ENCODE peak calls at places on chromosomes 3 and 15, in eight cellular contexts. G, J, H, F, Q, E, B and O are unnamed samples.
A peak's percentile ranks its signal among the peaks of the same experiment; 100 is the strongest.

GRCh38 chr3:149129326-149130123 is at the start of gene HPS3:
- DNase-seq in G (peak; percentile 75), J (peak; percentile 89), H (peak; percentile 95), F (peak; percentile 96), Q (peak; percentile 97), E (peak; percentile 93), B (peak; percentile 84), O (peak; percentile 93)

GRCh38 chr15:80934761-80935221 is 54.8 kb downstream of the MESD start:
- DNase-seq in G (peak; percentile 23), J (peak; percentile 83), H (no peak), F (peak; percentile 59), Q (peak; percentile 55), E (no peak), B (no peak), O (peak; percentile 39)

GRCh38 chr3:152998554-152998953 is 163.5 kb upstream of the RAP2B start:
- DNase-seq in G (no peak), J (no peak), H (no peak), F (no peak), Q (no peak), E (no peak), B (no peak), O (no peak)

GRCh38 chr3:169613895-169614294 is 49.6 kb downstream of the MECOM start:
- DNase-seq in G (no peak), J (no peak), H (no peak), F (no peak), Q (no peak), E (no peak), B (no peak), O (no peak)

GRCh38 chr3:158845748-158846350 is 44.0 kb downstream of the MFSD1 start:
- DNase-seq in G (no peak), J (peak; percentile 48), H (peak; percentile 61), F (peak; percentile 71), Q (peak; percentile 59), E (no peak), B (peak; percentile 18), O (peak; percentile 42)

GRCh38 chr15:80309769-80310384 is 57.9 kb upstream of the CTXND1 start:
- DNase-seq in G (no peak), J (peak; percentile 58), H (peak; percentile 4), F (peak; percentile 68), Q (peak; percentile 55), E (no peak), B (no peak), O (peak; percentile 17)

GRCh38 chr3:194571491-194571941 is 61.7 kb downstream of the TMEM44 start:
- DNase-seq in G (no peak), J (no peak), H (no peak), F (no peak), Q (no peak), E (peak; percentile 29), B (no peak), O (no peak)

GRCh38 chr3:117589454-117589853 is 879.9 kb downstream of the TUSC7 start:
- DNase-seq in G (no peak), J (no peak), H (no peak), F (peak; percentile 11), Q (peak; percentile 16), E (no peak), B (no peak), O (peak; percentile 20)

GRCh38 chr3:188458761-188459160 is 304.8 kb downstream of the LPP start:
- DNase-seq in G (no peak), J (no peak), H (no peak), F (no peak), Q (no peak), E (no peak), B (no peak), O (peak; percentile 46)

GRCh38 chr3:86982883-86983282 is 8.1 kb downstream of the VGLL3 start:
- DNase-seq in G (no peak), J (peak; percentile 89), H (no peak), F (no peak), Q (no peak), E (no peak), B (peak; percentile 58), O (peak; percentile 53)

GRCh38 chr15:78353093-78353492 is 12.9 kb downstream of the CRABP1 start:
- DNase-seq in G (no peak), J (peak; percentile 21), H (peak; percentile 31), F (peak; percentile 51), Q (no peak), E (no peak), B (no peak), O (no peak)

GRCh38 chr3:130894873-130895330 is 1.0 kb downstream of the ATP2C1 start:
- DNase-seq in G (no peak), J (peak; percentile 30), H (no peak), F (peak; percentile 12), Q (peak; percentile 4), E (no peak), B (no peak), O (peak; percentile 27)

GRCh38 chr3:55118453-55118852 is 190.6 kb upstream of the LRTM1 start:
- DNase-seq in G (no peak), J (no peak), H (no peak), F (no peak), Q (no peak), E (no peak), B (no peak), O (no peak)

GRCh38 chr3:36918050-36918449 is 26.8 kb downstream of the TRANK1 start:
- DNase-seq in G (no peak), J (no peak), H (peak; percentile 59), F (no peak), Q (no peak), E (no peak), B (no peak), O (no peak)
- H3K4me3 ChIP-seq in G (no peak overlapping the region), J (no peak overlapping the region), H (peak overlapping the region; percentile 57), F (no peak overlapping the region), Q (no peak overlapping the region), E (no peak overlapping the region), B (no peak overlapping the region), O (no peak overlapping the region)

DNA sequence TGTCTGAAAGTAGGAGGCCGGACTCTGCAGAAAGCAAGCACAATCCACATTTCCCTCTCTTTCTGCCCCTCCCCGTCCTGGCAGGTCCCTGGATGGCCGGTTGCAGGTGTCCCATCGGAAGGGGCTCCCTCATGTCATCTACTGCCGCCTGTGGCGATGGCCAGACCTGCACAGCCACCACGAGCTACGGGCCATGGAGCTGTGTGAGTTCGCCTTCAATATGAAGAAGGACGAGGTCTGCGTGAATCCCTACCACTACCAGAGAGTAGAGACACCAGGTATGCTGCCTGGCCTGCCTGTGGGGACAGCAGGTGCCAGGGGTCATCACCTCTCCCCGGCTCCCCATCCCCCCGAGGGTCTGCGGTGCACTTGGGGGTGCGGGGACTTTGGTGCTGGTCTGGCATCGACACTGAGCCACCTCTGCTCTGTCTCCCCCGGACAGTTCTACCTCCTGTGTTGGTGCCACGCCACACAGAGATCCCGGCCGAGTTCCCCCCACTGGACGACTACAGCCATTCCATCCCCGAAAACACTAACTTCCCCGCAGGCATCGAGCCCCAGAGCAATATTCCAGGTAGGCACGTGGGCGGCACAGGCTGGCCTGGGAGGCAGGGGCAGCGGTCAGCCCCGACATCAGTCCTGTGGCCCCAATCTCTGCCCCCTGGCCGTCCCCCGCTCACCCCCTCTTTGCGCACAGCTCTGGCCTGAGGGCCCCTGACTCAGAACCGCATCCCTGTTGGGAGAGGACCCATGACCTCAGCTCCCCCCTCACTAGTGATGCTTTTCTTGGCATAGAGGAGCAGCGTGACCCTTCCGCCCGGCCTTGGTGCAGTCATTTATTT is 89.4 kb downstream of the AAGAB start:
- DNase-seq in G (no peak), J (peak; percentile 87), H (no peak), F (peak; percentile 74), Q (peak; percentile 55), E (peak; percentile 56), B (no peak), O (peak; percentile 93)
- TF ChIP-seq CTCF in G (no peak), J (peak; percentile 21), H (no peak), F (peak; percentile 38), Q (no peak), E (no peak), B (no peak), O (peak; percentile 22)

GRCh38 chr3:167780214-167780613 is 44.7 kb downstream of the SERPINI1 start:
- DNase-seq in G (no peak), J (no peak), H (no peak), F (no peak), Q (no peak), E (no peak), B (no peak), O (no peak)
- H3K4me3 ChIP-seq in G (no peak overlapping the region), J (no peak overlapping the region), H (no peak overlapping the region), F (no peak overlapping the region), Q (no peak overlapping the region), E (no peak overlapping the region), B (no peak overlapping the region), O (no peak overlapping the region)

GRCh38 chr3:13068269-13069010 is 4.8 kb downstream of the IQSEC1 start:
- DNase-seq in G (no peak), J (no peak), H (no peak), F (no peak), Q (no peak), E (no peak), B (no peak), O (no peak)
- TF ChIP-seq CTCF in G (no peak), J (no peak), H (peak; percentile 58), F (peak; percentile 8), Q (no peak), E (no peak), B (no peak), O (peak; percentile 5)

GRCh38 chr3:44996556-44996969 is 20.5 kb downstream of the EXOSC7 start:
- DNase-seq in G (no peak), J (no peak), H (no peak), F (no peak), Q (no peak), E (no peak), B (no peak), O (no peak)
- H3K4me3 ChIP-seq in G (no peak overlapping the region), J (no peak overlapping the region), H (no peak overlapping the region), F (no peak overlapping the region), Q (no peak overlapping the region), E (no peak overlapping the region), B (no peak overlapping the region), O (no peak overlapping the region)

DNA sequence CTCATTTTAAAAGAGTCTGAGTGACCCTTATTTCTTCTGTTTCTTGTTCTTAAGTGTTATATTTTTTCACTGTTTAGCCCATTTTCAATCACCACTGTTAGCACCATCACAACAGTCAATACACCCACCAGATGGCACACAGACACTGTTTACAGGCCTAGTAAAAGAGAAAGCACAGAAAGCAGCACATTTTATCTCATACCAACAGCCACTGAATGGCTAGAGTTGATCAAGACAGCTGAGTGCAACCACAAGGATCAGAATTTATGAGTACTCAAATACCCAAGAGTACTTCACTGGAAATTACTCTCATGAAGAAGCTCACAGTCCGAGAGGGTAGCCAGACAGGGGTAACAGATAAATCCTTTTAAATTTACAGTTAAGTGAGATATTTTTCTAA is 127.0 kb downstream of the TFDP2 start:
- DNase-seq in G (no peak), J (peak; percentile 63), H (peak; percentile 79), F (peak; percentile 27), Q (no peak), E (no peak), B (no peak), O (peak; percentile 16)
- TF ChIP-seq CTCF in G (peak; percentile 3), J (no peak), H (peak; percentile 81), F (peak; percentile 39), Q (no peak), E (peak; percentile 37), B (no peak), O (peak; percentile 10)